ENCODE peak calls at places on chromosomes 16 and 17, in seven cellular contexts. One of them, this sample, is unnamed.

GRCh38 chr16:73031155-73031866 is 16.6 kb downstream of the ZFHX3 start:
- DNase-seq in body of pancreas: peak; percentile 11
- DNase-seq in H54: no peak
- DNase-seq in heart left ventricle: no peak
- DNase-seq in lower leg skin: no peak
- DNase-seq in IMR-90: no peak
- DNase-seq in ovary: no peak
- DNase-seq in this sample: no peak

GRCh38 chr16:71368958-71369357 is 10.4 kb downstream of the CALB2 start:
- DNase-seq in lower leg skin: no peak
- DNase-seq in body of pancreas: no peak
- DNase-seq in H54: no peak
- DNase-seq in heart left ventricle: no peak
- DNase-seq in IMR-90: no peak
- DNase-seq in ovary: no peak
- DNase-seq in this sample: no peak

GRCh38 chr17:40068917-40069750 is 6.4 kb downstream of the THRA start:
- DNase-seq in heart left ventricle: peak; percentile 93
- DNase-seq in ovary: peak; percentile 97
- DNase-seq in body of pancreas: peak; percentile 93
- DNase-seq in H54: no peak
- DNase-seq in IMR-90: peak; percentile 84
- DNase-seq in lower leg skin: peak; percentile 93
- DNase-seq in this sample: peak; percentile 87

GRCh38 chr17:63258785-63259184 is 187.3 kb downstream of the CYB561 start:
- DNase-seq in H54: no peak
- DNase-seq in body of pancreas: no peak
- DNase-seq in lower leg skin: no peak
- DNase-seq in IMR-90: no peak
- DNase-seq in ovary: no peak
- DNase-seq in heart left ventricle: no peak
- DNase-seq in this sample: no peak

GRCh38 chr16:84754353-84754856 is 54.6 kb downstream of the USP10 start:
- DNase-seq in IMR-90: peak; percentile 93
- DNase-seq in ovary: no peak
- DNase-seq in heart left ventricle: no peak
- DNase-seq in body of pancreas: peak; percentile 79
- DNase-seq in H54: peak; percentile 48
- DNase-seq in lower leg skin: peak; percentile 85
- DNase-seq in this sample: peak; percentile 73

GRCh38 chr17:66275651-66276050 is 26.8 kb upstream of the PRKCA start:
- DNase-seq in H54: peak; percentile 84
- DNase-seq in body of pancreas: no peak
- DNase-seq in lower leg skin: no peak
- DNase-seq in IMR-90: peak; percentile 97
- DNase-seq in ovary: no peak
- DNase-seq in heart left ventricle: no peak
- DNase-seq in this sample: no peak

GRCh38 chr16:72036098-72036497 is 18.2 kb upstream of the HP start:
- DNase-seq in body of pancreas: no peak
- DNase-seq in IMR-90: no peak
- DNase-seq in heart left ventricle: no peak
- DNase-seq in ovary: no peak
- DNase-seq in H54: no peak
- DNase-seq in lower leg skin: no peak
- DNase-seq in this sample: no peak

GRCh38 chr16:81523387-81524115 is 78.9 kb downstream of the CMIP start:
- DNase-seq in body of pancreas: peak; percentile 58
- DNase-seq in IMR-90: peak; percentile 87
- DNase-seq in heart left ventricle: no peak
- DNase-seq in H54: peak; percentile 85
- DNase-seq in ovary: peak; percentile 48
- DNase-seq in lower leg skin: peak; percentile 83
- DNase-seq in this sample: peak; percentile 46

GRCh38 chr17:73589096-73589980 is 54.9 kb downstream of the SDK2 start:
- DNase-seq in heart left ventricle: no peak
- DNase-seq in H54: no peak
- DNase-seq in ovary: no peak
- DNase-seq in lower leg skin: no peak
- DNase-seq in IMR-90: no peak
- DNase-seq in body of pancreas: no peak
- DNase-seq in this sample: no peak

GRCh38 chr16:57774886-57775285 is 27.4 kb downstream of the KIFC3 start:
- DNase-seq in body of pancreas: no peak
- DNase-seq in heart left ventricle: peak; percentile 44
- DNase-seq in lower leg skin: no peak
- DNase-seq in ovary: no peak
- DNase-seq in H54: no peak
- DNase-seq in IMR-90: no peak
- DNase-seq in this sample: no peak

GRCh38 chr16:29745853-29746345 is at the start of gene C16orf54:
- DNase-seq in IMR-90: no peak
- DNase-seq in body of pancreas: peak; percentile 32
- DNase-seq in H54: no peak
- DNase-seq in ovary: no peak
- DNase-seq in lower leg skin: peak; percentile 56
- DNase-seq in heart left ventricle: peak; percentile 89
- DNase-seq in this sample: peak; percentile 85

GRCh38 chr17:34991606-34992005 is 11.3 kb downstream of the LIG3 start:
- DNase-seq in H54: no peak
- DNase-seq in ovary: no peak
- DNase-seq in heart left ventricle: no peak
- DNase-seq in lower leg skin: no peak
- DNase-seq in IMR-90: no peak
- DNase-seq in body of pancreas: no peak
- DNase-seq in this sample: no peak

GRCh38 chr17:20266806-20267458 is 200.4 kb downstream of the LGALS9B start:
- DNase-seq in heart left ventricle: no peak
- DNase-seq in H54: peak; percentile 13
- DNase-seq in body of pancreas: no peak
- DNase-seq in lower leg skin: no peak
- DNase-seq in ovary: peak; percentile 35
- DNase-seq in IMR-90: peak; percentile 91
- DNase-seq in this sample: no peak

GRCh38 chr16:4796982-4797804 is 2.0 kb downstream of the SMIM22 start:
- DNase-seq in ovary: no peak
- DNase-seq in heart left ventricle: no peak
- DNase-seq in lower leg skin: no peak
- DNase-seq in body of pancreas: no peak
- DNase-seq in IMR-90: no peak
- DNase-seq in H54: no peak
- DNase-seq in this sample: no peak

GRCh38 chr16:4792951-4793513 is 2.1 kb upstream of the SMIM22 start:
- DNase-seq in H54: no peak
- DNase-seq in lower leg skin: no peak
- DNase-seq in body of pancreas: no peak
- DNase-seq in ovary: no peak
- DNase-seq in IMR-90: no peak
- DNase-seq in heart left ventricle: no peak
- DNase-seq in this sample: no peak

GRCh38 chr16:4797805-4798252 is 2.7 kb downstream of the SMIM22 start:
- DNase-seq in ovary: no peak
- DNase-seq in body of pancreas: no peak
- DNase-seq in H54: no peak
- DNase-seq in IMR-90: no peak
- DNase-seq in heart left ventricle: no peak
- DNase-seq in lower leg skin: no peak
- DNase-seq in this sample: no peak

GRCh38 chr16:4795828-4796572 is 831 bp downstream of the SMIM22 start:
- DNase-seq in IMR-90: no peak
- DNase-seq in H54: no peak
- DNase-seq in lower leg skin: no peak
- DNase-seq in body of pancreas: no peak
- DNase-seq in heart left ventricle: no peak
- DNase-seq in ovary: no peak
- DNase-seq in this sample: no peak

DNA sequence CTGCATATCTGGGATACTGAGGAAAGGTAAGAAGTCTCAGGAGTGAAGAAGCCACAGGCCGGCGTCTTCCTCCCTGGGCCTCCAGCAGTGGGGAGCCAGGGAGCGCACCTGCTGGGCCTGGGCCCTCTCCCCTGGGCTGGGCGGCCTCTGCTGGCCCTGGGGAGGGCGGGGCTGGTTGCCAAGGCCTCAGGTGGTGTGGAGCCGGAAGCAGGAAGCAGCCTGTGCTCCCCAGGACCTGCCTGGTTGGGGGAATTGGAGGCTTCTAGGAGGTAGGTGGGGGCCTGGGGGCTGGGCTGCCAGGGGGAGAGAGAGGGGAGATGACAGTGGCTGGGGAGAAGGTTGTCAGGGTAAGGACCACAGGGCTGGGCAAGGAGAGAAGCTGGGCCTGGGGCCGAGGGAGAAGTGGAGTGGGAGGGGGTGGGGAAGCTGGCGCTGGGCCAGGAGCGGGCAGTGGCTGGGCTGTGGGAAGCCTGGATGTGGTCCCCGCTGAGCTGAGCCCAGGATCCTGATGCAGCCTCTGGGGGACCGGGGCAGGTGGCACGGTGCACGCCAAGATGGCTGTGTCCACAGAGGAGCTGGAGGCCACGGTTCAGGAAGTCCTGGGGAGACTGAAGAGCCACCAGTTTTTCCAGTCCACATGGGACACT is at the start of gene SMIM22:
- DNase-seq in ovary: no peak
- DNase-seq in IMR-90: no peak
- DNase-seq in body of pancreas: peak; percentile 87
- DNase-seq in lower leg skin: no peak
- DNase-seq in heart left ventricle: no peak
- DNase-seq in H54: no peak
- DNase-seq in this sample: no peak
- TF ChIP-seq POLR2A in ovary: no peak
- TF ChIP-seq POLR2A in IMR-90: no peak
- TF ChIP-seq POLR2A in body of pancreas: peak; percentile 34
- TF ChIP-seq POLR2A in lower leg skin: no peak
- TF ChIP-seq POLR2A in heart left ventricle: no peak
- TF ChIP-seq POLR2A in H54: no peak
- TF ChIP-seq POLR2A in this sample: no peak

GRCh38 chr16:22003195-22003594 is 2.3 kb upstream of the PDZD9 start:
- DNase-seq in IMR-90: no peak
- DNase-seq in ovary: no peak
- DNase-seq in H54: no peak
- DNase-seq in body of pancreas: no peak
- DNase-seq in lower leg skin: no peak
- DNase-seq in heart left ventricle: no peak
- DNase-seq in this sample: no peak
- TF ChIP-seq POLR2A in IMR-90: no peak
- TF ChIP-seq POLR2A in ovary: no peak
- TF ChIP-seq POLR2A in H54: no peak
- TF ChIP-seq POLR2A in body of pancreas: no peak
- TF ChIP-seq POLR2A in lower leg skin: no peak
- TF ChIP-seq POLR2A in heart left ventricle: no peak
- TF ChIP-seq POLR2A in this sample: no peak

GRCh38 chr16:533391-534088 is 6.0 kb downstream of the CAPN15 start:
- DNase-seq in H54: no peak
- DNase-seq in IMR-90: no peak
- DNase-seq in lower leg skin: no peak
- DNase-seq in ovary: no peak
- DNase-seq in body of pancreas: peak; percentile 90
- DNase-seq in heart left ventricle: no peak
- DNase-seq in this sample: peak; percentile 89

GRCh38 chr16:531494-532125 is 4.1 kb downstream of the CAPN15 start:
- DNase-seq in IMR-90: no peak
- DNase-seq in lower leg skin: no peak
- DNase-seq in H54: no peak
- DNase-seq in ovary: no peak
- DNase-seq in body of pancreas: no peak
- DNase-seq in heart left ventricle: no peak
- DNase-seq in this sample: no peak

GRCh38 chr16:534856-535445 is 7.4 kb downstream of the CAPN15 start:
- DNase-seq in H54: no peak
- DNase-seq in lower leg skin: no peak
- DNase-seq in ovary: no peak
- DNase-seq in IMR-90: no peak
- DNase-seq in body of pancreas: no peak
- DNase-seq in heart left ventricle: no peak
- DNase-seq in this sample: no peak

GRCh38 chr16:535446-536405 is 8.2 kb downstream of the CAPN15 start:
- DNase-seq in H54: peak; percentile 99
- DNase-seq in body of pancreas: peak; percentile 69
- DNase-seq in IMR-90: peak; percentile 52
- DNase-seq in ovary: no peak
- DNase-seq in lower leg skin: peak; percentile 51
- DNase-seq in heart left ventricle: no peak
- DNase-seq in this sample: no peak

DNA sequence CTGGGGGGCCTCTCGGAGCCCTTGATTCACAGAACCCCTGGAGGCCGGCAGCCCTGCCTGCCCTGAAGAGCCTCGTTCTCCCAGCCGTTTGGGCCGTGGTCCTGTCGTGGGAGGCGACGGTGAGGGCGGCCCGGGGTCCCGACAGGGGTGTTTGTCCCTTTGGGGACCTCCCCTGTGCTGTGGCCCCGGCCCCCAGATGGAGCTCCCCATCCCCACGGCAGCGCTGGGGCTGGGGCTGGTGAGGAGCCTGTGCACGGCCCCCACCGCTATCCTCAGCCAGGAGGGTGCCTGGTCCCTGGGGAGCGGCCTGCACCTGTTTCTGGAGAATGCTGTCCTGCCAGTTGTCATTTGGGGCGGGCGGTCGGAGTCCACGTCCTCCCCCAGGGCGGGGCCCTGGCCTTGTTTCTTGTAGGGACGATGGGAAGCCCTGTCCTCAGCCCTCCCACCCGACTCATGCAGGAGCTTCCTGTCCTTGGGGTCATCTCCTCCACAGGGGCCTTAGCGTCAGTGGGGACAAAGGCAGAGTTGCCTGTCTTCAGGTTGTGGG is 6.7 kb downstream of the CAPN15 start:
- DNase-seq in lower leg skin: no peak
- DNase-seq in ovary: no peak
- DNase-seq in IMR-90: no peak
- DNase-seq in heart left ventricle: no peak
- DNase-seq in H54: no peak
- DNase-seq in body of pancreas: peak; percentile 61
- DNase-seq in this sample: no peak
- TF ChIP-seq POLR2A in lower leg skin: no peak
- TF ChIP-seq POLR2A in ovary: no peak
- TF ChIP-seq POLR2A in IMR-90: no peak
- TF ChIP-seq POLR2A in heart left ventricle: no peak
- TF ChIP-seq POLR2A in H54: no peak
- TF ChIP-seq POLR2A in body of pancreas: no peak
- TF ChIP-seq POLR2A in this sample: no peak

GRCh38 chr17:7477392-7478275 is 1.8 kb downstream of the ZBTB4 start:
- DNase-seq in ovary: peak; percentile 48
- DNase-seq in lower leg skin: no peak
- DNase-seq in body of pancreas: peak; percentile 60
- DNase-seq in heart left ventricle: peak; percentile 71
- DNase-seq in IMR-90: peak; percentile 95
- DNase-seq in H54: no peak
- DNase-seq in this sample: no peak

GRCh38 chr17:7479389-7480192 is at the start of gene ZBTB4:
- DNase-seq in IMR-90: peak; percentile 21
- DNase-seq in H54: no peak
- DNase-seq in lower leg skin: no peak
- DNase-seq in heart left ventricle: peak; percentile 84
- DNase-seq in body of pancreas: peak; percentile 66
- DNase-seq in ovary: peak; percentile 79
- DNase-seq in this sample: no peak

GRCh38 chr17:7479139-7479388 is 367 bp downstream of the ZBTB4 start:
- DNase-seq in lower leg skin: no peak
- DNase-seq in heart left ventricle: no peak
- DNase-seq in ovary: no peak
- DNase-seq in body of pancreas: no peak
- DNase-seq in IMR-90: no peak
- DNase-seq in H54: no peak
- DNase-seq in this sample: no peak

GRCh38 chr17:7476951-7477350 is 2.5 kb downstream of the ZBTB4 start:
- DNase-seq in body of pancreas: no peak
- DNase-seq in lower leg skin: no peak
- DNase-seq in ovary: no peak
- DNase-seq in heart left ventricle: no peak
- DNase-seq in IMR-90: no peak
- DNase-seq in H54: no peak
- DNase-seq in this sample: no peak

GRCh38 chr17:7478276-7479138 is 924 bp downstream of the ZBTB4 start:
- DNase-seq in heart left ventricle: peak; percentile 78
- DNase-seq in H54: peak; percentile 57
- DNase-seq in body of pancreas: peak; percentile 60
- DNase-seq in lower leg skin: no peak
- DNase-seq in ovary: peak; percentile 78
- DNase-seq in IMR-90: peak; percentile 18
- DNase-seq in this sample: no peak
- TF ChIP-seq POLR2A in heart left ventricle: no peak
- TF ChIP-seq POLR2A in H54: peak; percentile 19
- TF ChIP-seq POLR2A in body of pancreas: peak; percentile 37
- TF ChIP-seq POLR2A in lower leg skin: no peak
- TF ChIP-seq POLR2A in ovary: no peak
- TF ChIP-seq POLR2A in IMR-90: peak; percentile 41
- TF ChIP-seq POLR2A in this sample: no peak